ENCODE peak calls at places on chromosomes 11 and 22, in five cellular contexts. S is AG10803, K is AG04450, Y is endothelial cell of umbilical vein, B is activated T-cell treated with anti-CD3 and anti-CD28 coated beads for 48 hours. T is an unnamed sample.

GRCh38 chr22:27873476-27873875 is 45.6 kb downstream of the PITPNB start:
- DNase-seq in Y (no peak), K (no peak), B (no peak), S (no peak), T (no peak)

GRCh38 chr22:20128902-20129746 is 2.5 kb upstream of the ZDHHC8 start:
- DNase-seq in K (no peak), Y (peak), S (peak), B (no peak), T (no peak)

GRCh38 chr22:44224166-44224565 is 43.4 kb downstream of the PARVG start:
- DNase-seq in Y (no peak), K (no peak), B (no peak), S (no peak), T (no peak)

GRCh38 chr11:45021001-45021400 is 70.3 kb upstream of the TP53I11 start:
- DNase-seq in B (no peak), Y (peak), K (no peak), S (no peak), T (no peak)

GRCh38 chr11:2276280-2276998 is 6.1 kb upstream of the ASCL2 start:
- DNase-seq in B (no peak), Y (no peak), S (no peak), K (no peak), T (no peak)

GRCh38 chr11:95138448-95138847 is 48.8 kb downstream of the ENDOD1 start:
- DNase-seq in B (no peak), K (no peak), Y (peak), S (no peak), T (no peak)

GRCh38 chr22:17149073-17149815 is 9.8 kb downstream of the HDHD5 start:
- DNase-seq in B (no peak), S (no peak), Y (no peak), K (no peak), T (no peak)

GRCh38 chr11:3873712-3874349 is 18.4 kb downstream of the STIM1 start:
- DNase-seq in K (no peak), Y (no peak), S (no peak), B (no peak), T (no peak)

GRCh38 chr22:26660961-26661578 is 3.7 kb downstream of the MIAT start:
- DNase-seq in K (no peak), S (no peak), B (no peak), Y (no peak), T (no peak)

GRCh38 chr11:30753994-30754393 is 167.8 kb upstream of the MPPED2 start:
- DNase-seq in Y (no peak), K (no peak), S (no peak), B (no peak), T (no peak)